ENCODE peak calls at places on chromosomes 16 and 17, in ten cellular contexts. One of them, this sample, is unnamed.

GRCh38 chr17:9234404-9234945 is 213.2 kb downstream of the NTN1 start:
- DNase-seq in GM06990: no peak
- DNase-seq in heart left ventricle: no peak
- DNase-seq in aorta: no peak
- DNase-seq in effector memory CD4-positive, alpha-beta T cell: no peak
- DNase-seq in colonic mucosa: no peak
- DNase-seq in dorsolateral prefrontal cortex: no peak
- DNase-seq in GM23248: no peak
- DNase-seq in Peyer's patch: no peak
- DNase-seq in A549: no peak
- DNase-seq in this sample: no peak

GRCh38 chr16:89183975-89184684 is 12.6 kb downstream of the CDH15 start:
- DNase-seq in GM06990: no peak
- DNase-seq in heart left ventricle: no peak
- DNase-seq in aorta: no peak
- DNase-seq in effector memory CD4-positive, alpha-beta T cell: no peak
- DNase-seq in colonic mucosa: no peak
- DNase-seq in dorsolateral prefrontal cortex: no peak
- DNase-seq in GM23248: no peak
- DNase-seq in Peyer's patch: no peak
- DNase-seq in A549: no peak
- DNase-seq in this sample: no peak

GRCh38 chr16:81544261-81544660 is 99.7 kb downstream of the CMIP start:
- DNase-seq in GM06990: no peak
- DNase-seq in heart left ventricle: no peak
- DNase-seq in aorta: no peak
- DNase-seq in effector memory CD4-positive, alpha-beta T cell: no peak
- DNase-seq in colonic mucosa: no peak
- DNase-seq in dorsolateral prefrontal cortex: no peak
- DNase-seq in GM23248: no peak
- DNase-seq in Peyer's patch: no peak
- DNase-seq in A549: no peak
- DNase-seq in this sample: no peak

GRCh38 chr16:80628254-80628653 is 87.5 kb downstream of the DYNLRB2 start:
- DNase-seq in GM06990: no peak
- DNase-seq in heart left ventricle: no peak
- DNase-seq in aorta: no peak
- DNase-seq in effector memory CD4-positive, alpha-beta T cell: no peak
- DNase-seq in colonic mucosa: no peak
- DNase-seq in dorsolateral prefrontal cortex: no peak
- DNase-seq in GM23248: no peak
- DNase-seq in Peyer's patch: no peak
- DNase-seq in A549: no peak
- DNase-seq in this sample: no peak

GRCh38 chr16:28166394-28167208 is 45.2 kb downstream of the XPO6 start:
- DNase-seq in GM06990: no peak
- DNase-seq in heart left ventricle: no peak
- DNase-seq in aorta: no peak
- DNase-seq in effector memory CD4-positive, alpha-beta T cell: no peak
- DNase-seq in colonic mucosa: no peak
- DNase-seq in dorsolateral prefrontal cortex: no peak
- DNase-seq in GM23248: peak
- DNase-seq in Peyer's patch: no peak
- DNase-seq in A549: no peak
- DNase-seq in this sample: no peak

GRCh38 chr16:88287219-88287618 is 95.5 kb upstream of the ZNF469 start:
- DNase-seq in GM06990: no peak
- DNase-seq in heart left ventricle: no peak
- DNase-seq in aorta: peak
- DNase-seq in effector memory CD4-positive, alpha-beta T cell: no peak
- DNase-seq in colonic mucosa: no peak
- DNase-seq in dorsolateral prefrontal cortex: no peak
- DNase-seq in GM23248: no peak
- DNase-seq in Peyer's patch: no peak
- DNase-seq in A549: peak
- DNase-seq in this sample: no peak

GRCh38 chr16:86708431-86708830 is 130.1 kb downstream of the FOXL1 start:
- DNase-seq in GM06990: no peak
- DNase-seq in heart left ventricle: no peak
- DNase-seq in aorta: no peak
- DNase-seq in effector memory CD4-positive, alpha-beta T cell: no peak
- DNase-seq in colonic mucosa: no peak
- DNase-seq in dorsolateral prefrontal cortex: no peak
- DNase-seq in GM23248: no peak
- DNase-seq in Peyer's patch: no peak
- DNase-seq in A549: no peak
- DNase-seq in this sample: no peak

GRCh38 chr16:54177052-54177856 is 109.3 kb downstream of the IRX3 start:
- DNase-seq in GM06990: no peak
- DNase-seq in heart left ventricle: no peak
- DNase-seq in aorta: no peak
- DNase-seq in effector memory CD4-positive, alpha-beta T cell: no peak
- DNase-seq in colonic mucosa: no peak
- DNase-seq in dorsolateral prefrontal cortex: no peak
- DNase-seq in GM23248: no peak
- DNase-seq in Peyer's patch: no peak
- DNase-seq in A549: no peak
- DNase-seq in this sample: no peak

GRCh38 chr17:47813077-47813476 is 8.5 kb downstream of the OSBPL7 start:
- DNase-seq in GM06990: no peak
- DNase-seq in heart left ventricle: no peak
- DNase-seq in aorta: peak
- DNase-seq in effector memory CD4-positive, alpha-beta T cell: no peak
- DNase-seq in colonic mucosa: peak
- DNase-seq in dorsolateral prefrontal cortex: no peak
- DNase-seq in GM23248: no peak
- DNase-seq in Peyer's patch: no peak
- DNase-seq in A549: no peak
- DNase-seq in this sample: no peak

GRCh38 chr16:31471875-31472558 is at the start of gene TGFB1I1:
- DNase-seq in GM06990: no peak
- DNase-seq in heart left ventricle: peak
- DNase-seq in aorta: peak
- DNase-seq in effector memory CD4-positive, alpha-beta T cell: no peak
- DNase-seq in colonic mucosa: peak
- DNase-seq in dorsolateral prefrontal cortex: no peak
- DNase-seq in GM23248: peak
- DNase-seq in Peyer's patch: no peak
- DNase-seq in A549: peak
- DNase-seq in this sample: peak

GRCh38 chr17:62100050-62100449 is 35.0 kb upstream of the MED13 start:
- DNase-seq in GM06990: no peak
- DNase-seq in heart left ventricle: no peak
- DNase-seq in aorta: no peak
- DNase-seq in effector memory CD4-positive, alpha-beta T cell: no peak
- DNase-seq in colonic mucosa: no peak
- DNase-seq in dorsolateral prefrontal cortex: no peak
- DNase-seq in GM23248: no peak
- DNase-seq in Peyer's patch: no peak
- DNase-seq in A549: no peak
- DNase-seq in this sample: no peak

GRCh38 chr17:62099532-62099931 is 34.5 kb upstream of the MED13 start:
- DNase-seq in GM06990: no peak
- DNase-seq in heart left ventricle: no peak
- DNase-seq in aorta: no peak
- DNase-seq in effector memory CD4-positive, alpha-beta T cell: no peak
- DNase-seq in colonic mucosa: no peak
- DNase-seq in dorsolateral prefrontal cortex: no peak
- DNase-seq in GM23248: no peak
- DNase-seq in Peyer's patch: no peak
- DNase-seq in A549: no peak
- DNase-seq in this sample: no peak

GRCh38 chr17:62101090-62101489 is 36.0 kb upstream of the MED13 start:
- DNase-seq in GM06990: no peak
- DNase-seq in heart left ventricle: no peak
- DNase-seq in aorta: no peak
- DNase-seq in effector memory CD4-positive, alpha-beta T cell: no peak
- DNase-seq in colonic mucosa: no peak
- DNase-seq in dorsolateral prefrontal cortex: no peak
- DNase-seq in GM23248: no peak
- DNase-seq in Peyer's patch: no peak
- DNase-seq in A549: no peak
- DNase-seq in this sample: no peak

GRCh38 chr17:62096401-62096670 is 31.3 kb upstream of the MED13 start:
- DNase-seq in GM06990: no peak
- DNase-seq in heart left ventricle: no peak
- DNase-seq in aorta: no peak
- DNase-seq in effector memory CD4-positive, alpha-beta T cell: no peak
- DNase-seq in colonic mucosa: no peak
- DNase-seq in dorsolateral prefrontal cortex: no peak
- DNase-seq in GM23248: no peak
- DNase-seq in Peyer's patch: no peak
- DNase-seq in A549: no peak
- DNase-seq in this sample: no peak

GRCh38 chr17:62098623-62099231 is 33.6 kb upstream of the MED13 start:
- DNase-seq in GM06990: peak
- DNase-seq in heart left ventricle: no peak
- DNase-seq in aorta: no peak
- DNase-seq in effector memory CD4-positive, alpha-beta T cell: no peak
- DNase-seq in colonic mucosa: no peak
- DNase-seq in dorsolateral prefrontal cortex: no peak
- DNase-seq in GM23248: no peak
- DNase-seq in Peyer's patch: peak
- DNase-seq in A549: no peak
- DNase-seq in this sample: no peak
- H3K4me3 ChIP-seq in GM06990: no peak
- H3K4me3 ChIP-seq in heart left ventricle: no peak
- H3K4me3 ChIP-seq in aorta: no peak
- H3K4me3 ChIP-seq in effector memory CD4-positive, alpha-beta T cell: no peak
- H3K4me3 ChIP-seq in colonic mucosa: no peak
- H3K4me3 ChIP-seq in dorsolateral prefrontal cortex: no peak
- H3K4me3 ChIP-seq in GM23248: no peak
- H3K4me3 ChIP-seq in Peyer's patch: no peak
- H3K4me3 ChIP-seq in A549: no peak
- H3K4me3 ChIP-seq in this sample: no peak

DNA sequence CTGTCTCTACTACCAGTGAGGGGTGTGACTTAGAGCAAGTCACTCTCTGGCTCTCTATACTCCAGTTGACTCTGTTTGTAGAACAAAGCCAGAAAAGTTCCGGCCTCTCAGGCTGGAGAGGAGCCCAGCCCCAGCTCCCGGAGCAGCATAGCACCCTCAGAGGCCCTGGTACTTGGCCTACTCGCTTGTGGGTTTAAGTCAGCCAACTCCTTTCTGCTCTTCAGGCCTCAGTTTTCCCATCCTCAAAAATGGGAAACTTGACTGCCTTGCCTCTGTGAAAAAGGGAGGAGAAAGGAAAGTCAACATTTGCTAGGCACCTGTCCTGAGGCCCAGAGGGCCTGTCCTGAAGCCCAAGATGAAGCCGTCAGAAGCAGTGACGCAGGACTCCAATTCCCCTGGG is 1.1 kb downstream of the CHST6 start:
- DNase-seq in GM06990: no peak
- DNase-seq in heart left ventricle: no peak
- DNase-seq in aorta: no peak
- DNase-seq in effector memory CD4-positive, alpha-beta T cell: no peak
- DNase-seq in colonic mucosa: no peak
- DNase-seq in dorsolateral prefrontal cortex: no peak
- DNase-seq in GM23248: no peak
- DNase-seq in Peyer's patch: no peak
- DNase-seq in A549: no peak
- DNase-seq in this sample: no peak
- H3K4me3 ChIP-seq in GM06990: no peak
- H3K4me3 ChIP-seq in heart left ventricle: peak
- H3K4me3 ChIP-seq in aorta: peak
- H3K4me3 ChIP-seq in effector memory CD4-positive, alpha-beta T cell: no peak
- H3K4me3 ChIP-seq in colonic mucosa: no peak
- H3K4me3 ChIP-seq in dorsolateral prefrontal cortex: peak
- H3K4me3 ChIP-seq in GM23248: peak
- H3K4me3 ChIP-seq in Peyer's patch: no peak
- H3K4me3 ChIP-seq in A549: no peak
- H3K4me3 ChIP-seq in this sample: peak

GRCh38 chr17:57999010-57999495 is 8.0 kb downstream of the SRSF1 start:
- DNase-seq in GM06990: no peak
- DNase-seq in heart left ventricle: no peak
- DNase-seq in aorta: no peak
- DNase-seq in effector memory CD4-positive, alpha-beta T cell: no peak
- DNase-seq in colonic mucosa: no peak
- DNase-seq in dorsolateral prefrontal cortex: no peak
- DNase-seq in GM23248: no peak
- DNase-seq in Peyer's patch: no peak
- DNase-seq in A549: no peak
- DNase-seq in this sample: no peak
- H3K4me3 ChIP-seq in GM06990: no peak
- H3K4me3 ChIP-seq in heart left ventricle: no peak
- H3K4me3 ChIP-seq in aorta: no peak
- H3K4me3 ChIP-seq in effector memory CD4-positive, alpha-beta T cell: no peak
- H3K4me3 ChIP-seq in colonic mucosa: no peak
- H3K4me3 ChIP-seq in dorsolateral prefrontal cortex: no peak
- H3K4me3 ChIP-seq in GM23248: no peak
- H3K4me3 ChIP-seq in Peyer's patch: no peak
- H3K4me3 ChIP-seq in A549: no peak
- H3K4me3 ChIP-seq in this sample: no peak

GRCh38 chr17:65711671-65712276 is 150.3 kb upstream of the AXIN2 start:
- DNase-seq in GM06990: no peak
- DNase-seq in heart left ventricle: no peak
- DNase-seq in aorta: no peak
- DNase-seq in effector memory CD4-positive, alpha-beta T cell: no peak
- DNase-seq in colonic mucosa: no peak
- DNase-seq in dorsolateral prefrontal cortex: no peak
- DNase-seq in GM23248: no peak
- DNase-seq in Peyer's patch: no peak
- DNase-seq in A549: no peak
- DNase-seq in this sample: no peak

GRCh38 chr17:65707780-65708179 is 146.3 kb upstream of the AXIN2 start:
- DNase-seq in GM06990: no peak
- DNase-seq in heart left ventricle: no peak
- DNase-seq in aorta: no peak
- DNase-seq in effector memory CD4-positive, alpha-beta T cell: no peak
- DNase-seq in colonic mucosa: no peak
- DNase-seq in dorsolateral prefrontal cortex: no peak
- DNase-seq in GM23248: no peak
- DNase-seq in Peyer's patch: no peak
- DNase-seq in A549: no peak
- DNase-seq in this sample: no peak

DNA sequence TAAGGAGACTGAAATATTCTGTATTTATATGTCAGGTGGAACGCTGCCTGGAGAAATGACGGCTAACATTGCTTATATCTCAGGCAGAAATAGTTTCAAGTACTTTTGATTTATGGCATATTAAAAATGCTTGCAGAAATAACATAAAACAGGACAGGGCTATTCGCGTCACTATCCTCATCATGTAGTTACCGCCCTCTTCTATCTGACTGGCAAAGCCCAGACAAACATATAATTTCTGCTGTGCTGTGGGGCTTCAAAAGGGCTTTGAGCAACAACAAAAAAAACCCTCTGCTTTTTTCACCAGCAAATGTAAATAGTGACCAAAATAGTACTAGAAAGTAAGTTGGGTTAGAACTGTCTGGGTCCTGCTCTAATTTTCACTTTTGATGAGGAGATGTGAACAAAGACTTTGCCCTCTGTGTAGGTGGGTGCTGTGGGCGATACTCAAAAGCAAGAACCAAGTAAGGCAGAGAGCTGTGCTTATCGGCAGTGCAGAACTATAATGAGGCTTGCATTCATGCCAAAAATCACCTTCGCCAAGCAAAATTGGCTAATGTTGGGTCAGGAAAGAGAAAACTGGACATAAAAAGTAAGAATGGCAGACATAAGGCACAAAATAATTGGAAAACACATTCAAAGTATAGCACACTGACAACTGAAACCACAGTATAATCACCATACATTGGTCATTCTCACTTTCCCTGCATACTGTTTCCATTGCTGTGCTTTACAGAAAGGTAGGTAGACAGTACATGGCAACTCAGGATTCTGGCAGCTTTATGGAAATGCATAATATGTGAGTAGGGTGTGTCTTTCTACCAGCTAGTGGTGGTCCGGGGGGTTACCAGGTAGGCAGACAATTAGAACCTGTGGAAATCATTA is 151.2 kb upstream of the AXIN2 start:
- DNase-seq in GM06990: no peak
- DNase-seq in heart left ventricle: no peak
- DNase-seq in aorta: no peak
- DNase-seq in effector memory CD4-positive, alpha-beta T cell: no peak
- DNase-seq in colonic mucosa: no peak
- DNase-seq in dorsolateral prefrontal cortex: no peak
- DNase-seq in GM23248: no peak
- DNase-seq in Peyer's patch: no peak
- DNase-seq in A549: no peak
- DNase-seq in this sample: no peak
- H3K4me3 ChIP-seq in GM06990: no peak
- H3K4me3 ChIP-seq in heart left ventricle: no peak
- H3K4me3 ChIP-seq in aorta: peak
- H3K4me3 ChIP-seq in effector memory CD4-positive, alpha-beta T cell: no peak
- H3K4me3 ChIP-seq in colonic mucosa: no peak
- H3K4me3 ChIP-seq in dorsolateral prefrontal cortex: no peak
- H3K4me3 ChIP-seq in GM23248: no peak
- H3K4me3 ChIP-seq in Peyer's patch: no peak
- H3K4me3 ChIP-seq in A549: no peak
- H3K4me3 ChIP-seq in this sample: no peak

This sample was measured in brain microvascular endothelial cell.